ENCODE peak calls at places on chromosome 6, in four cellular contexts. One of them, this sample, is unnamed.
A peak's percentile ranks its signal among the peaks of the same experiment; 100 is the strongest.

GRCh38 chr6:163745566-163746400 is 331.3 kb downstream of the QKI start:
- DNase-seq in A549: peak; percentile 15
- DNase-seq in GM23338: no peak
- DNase-seq in fibroblast of lung: peak; percentile 50
- DNase-seq in this sample: peak; percentile 53

GRCh38 chr6:28474441-28475219 is 31.3 kb upstream of the ZSCAN23 start:
- DNase-seq in A549: peak; percentile 38
- DNase-seq in GM23338: peak; percentile 89
- DNase-seq in fibroblast of lung: peak; percentile 94
- DNase-seq in this sample: peak; percentile 82

GRCh38 chr6:166597711-166598440 is 11.4 kb upstream of the RAMACL start:
- DNase-seq in A549: no peak
- DNase-seq in GM23338: no peak
- DNase-seq in fibroblast of lung: no peak
- DNase-seq in this sample: no peak

GRCh38 chr6:157535354-157536217 is 154.6 kb downstream of the ZDHHC14 start:
- DNase-seq in A549: no peak
- DNase-seq in GM23338: no peak
- DNase-seq in fibroblast of lung: peak; percentile 78
- DNase-seq in this sample: peak; percentile 91

GRCh38 chr6:5276596-5276995 is 15.3 kb downstream of the FARS2 start:
- DNase-seq in A549: no peak
- DNase-seq in GM23338: no peak
- DNase-seq in fibroblast of lung: no peak
- DNase-seq in this sample: no peak

GRCh38 chr6:47836639-47837038 is 54.8 kb downstream of the OPN5 start:
- DNase-seq in fibroblast of lung: no peak
- DNase-seq in A549: no peak
- DNase-seq in GM23338: no peak
- DNase-seq in this sample: no peak

GRCh38 chr6:144036064-144036873 is 28.2 kb upstream of the PLAGL1 start:
- DNase-seq in GM23338: peak; percentile 36
- DNase-seq in A549: no peak
- DNase-seq in fibroblast of lung: peak; percentile 47
- DNase-seq in this sample: no peak

GRCh38 chr6:91213229-91213901 is 626.5 kb upstream of the MAP3K7 start:
- DNase-seq in A549: no peak
- DNase-seq in GM23338: no peak
- DNase-seq in fibroblast of lung: no peak
- DNase-seq in this sample: no peak

GRCh38 chr6:106729848-106730247 is 100.5 kb downstream of the QRSL1 start:
- DNase-seq in fibroblast of lung: no peak
- DNase-seq in A549: no peak
- DNase-seq in GM23338: no peak
- DNase-seq in this sample: no peak

GRCh38 chr6:105409734-105410133 is 6.9 kb upstream of the PREP start:
- DNase-seq in GM23338: no peak
- DNase-seq in A549: no peak
- DNase-seq in fibroblast of lung: no peak
- DNase-seq in this sample: no peak

GRCh38 chr6:156016186-156016976 is 560.7 kb upstream of the NOX3 start:
- DNase-seq in fibroblast of lung: no peak
- DNase-seq in A549: no peak
- DNase-seq in GM23338: no peak
- DNase-seq in this sample: no peak

GRCh38 chr6:19578489-19578888 is 258.7 kb upstream of the ID4 start:
- DNase-seq in fibroblast of lung: no peak
- DNase-seq in A549: no peak
- DNase-seq in GM23338: no peak
- DNase-seq in this sample: no peak

GRCh38 chr6:17565399-17565798 is 34.7 kb upstream of the FAM8A1 start:
- DNase-seq in A549: no peak
- DNase-seq in GM23338: peak; percentile 11
- DNase-seq in fibroblast of lung: no peak
- DNase-seq in this sample: no peak

GRCh38 chr6:96016781-96017180 is 1.0 kb downstream of the FUT9 start:
- DNase-seq in A549: no peak
- DNase-seq in GM23338: peak; percentile 5
- DNase-seq in fibroblast of lung: no peak
- DNase-seq in this sample: no peak

GRCh38 chr6:16511723-16512584 is 249.3 kb downstream of the ATXN1 start:
- DNase-seq in GM23338: no peak
- DNase-seq in A549: no peak
- DNase-seq in fibroblast of lung: no peak
- DNase-seq in this sample: peak; percentile 14

GRCh38 chr6:69866351-69867074 is at the start of gene COL19A1:
- DNase-seq in A549: no peak
- DNase-seq in fibroblast of lung: no peak
- DNase-seq in GM23338: peak; percentile 59
- DNase-seq in this sample: no peak

GRCh38 chr6:72037006-72037405 is 150.7 kb downstream of the RIMS1 start:
- DNase-seq in GM23338: no peak
- DNase-seq in fibroblast of lung: no peak
- DNase-seq in A549: no peak
- DNase-seq in this sample: no peak

GRCh38 chr6:145247677-145248419 is 487.5 kb downstream of the EPM2A start:
- DNase-seq in fibroblast of lung: peak; percentile 93
- DNase-seq in GM23338: no peak
- DNase-seq in A549: peak; percentile 15
- DNase-seq in this sample: peak; percentile 83

DNA sequence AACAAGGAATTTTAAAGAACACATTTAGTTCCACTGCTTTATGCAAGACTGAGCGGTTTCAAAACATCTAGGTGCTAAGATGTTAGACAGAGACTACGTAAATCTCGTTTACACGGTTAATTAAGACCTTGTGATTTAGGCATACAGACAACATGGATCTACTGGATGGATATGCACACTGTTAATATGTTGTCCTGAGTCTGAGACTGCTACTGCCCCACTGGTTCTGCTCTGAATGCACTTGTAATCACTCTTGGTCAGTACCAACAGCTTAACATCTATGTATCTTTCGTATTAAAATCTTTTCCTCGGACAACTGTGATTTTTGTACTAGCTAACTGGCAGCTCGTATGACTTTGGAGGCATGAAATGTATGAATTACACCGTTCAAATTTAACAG is 3.1 kb downstream of the MAN1A1 start:
- DNase-seq in fibroblast of lung: no peak
- DNase-seq in A549: no peak
- DNase-seq in GM23338: no peak
- DNase-seq in this sample: no peak
- H3K4me3 ChIP-seq in fibroblast of lung: peak overlapping the region; percentile 87
- H3K4me3 ChIP-seq in A549: no peak overlapping the region
- H3K4me3 ChIP-seq in GM23338: no peak overlapping the region
- H3K4me3 ChIP-seq in this sample: no peak overlapping the region

GRCh38 chr6:158567152-158567551 is 7.3 kb downstream of the TMEM181 start:
- DNase-seq in fibroblast of lung: no peak
- DNase-seq in GM23338: no peak
- DNase-seq in A549: no peak
- DNase-seq in this sample: no peak

GRCh38 chr6:158564243-158565121 is 4.6 kb downstream of the TMEM181 start:
- DNase-seq in fibroblast of lung: no peak
- DNase-seq in A549: no peak
- DNase-seq in GM23338: no peak
- DNase-seq in this sample: no peak

GRCh38 chr6:158566207-158566818 is 6.4 kb downstream of the TMEM181 start:
- DNase-seq in A549: no peak
- DNase-seq in GM23338: no peak
- DNase-seq in fibroblast of lung: no peak
- DNase-seq in this sample: no peak

GRCh38 chr6:158565482-158566040 is 5.7 kb downstream of the TMEM181 start:
- DNase-seq in GM23338: no peak
- DNase-seq in A549: no peak
- DNase-seq in fibroblast of lung: no peak
- DNase-seq in this sample: no peak

DNA sequence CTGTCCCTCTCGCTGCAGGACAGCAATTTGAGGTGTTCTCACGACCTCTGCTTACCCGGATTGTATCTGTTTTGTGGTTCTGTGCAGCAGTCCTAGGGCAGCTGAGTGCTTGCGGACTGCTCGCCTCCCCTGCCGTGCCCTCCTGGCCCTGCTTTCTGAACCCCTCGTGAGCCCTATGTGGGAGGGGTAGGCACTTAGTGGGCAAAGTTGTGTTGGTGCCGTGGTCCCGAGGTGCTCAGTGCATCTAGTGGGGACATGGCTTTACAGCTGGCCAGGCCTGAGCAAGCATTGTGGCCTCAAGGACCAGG is 5.2 kb downstream of the TMEM181 start:
- DNase-seq in fibroblast of lung: no peak
- DNase-seq in GM23338: no peak
- DNase-seq in A549: no peak
- DNase-seq in this sample: no peak
- H3K4me1 ChIP-seq in fibroblast of lung: peaks cover 10% of the 10 kb centered on the region
- H3K4me1 ChIP-seq in GM23338: peaks cover 10% of the 10 kb centered on the region
- H3K4me1 ChIP-seq in A549: peaks cover 13% of the 10 kb centered on the region
- H3K4me1 ChIP-seq in this sample: peaks cover 33% of the 10 kb centered on the region

GRCh38 chr6:13917141-13917540 is 7.6 kb upstream of the RNF182 start:
- DNase-seq in GM23338: no peak
- DNase-seq in A549: no peak
- DNase-seq in fibroblast of lung: no peak
- DNase-seq in this sample: no peak

GRCh38 chr6:13914346-13914745 is 10.4 kb upstream of the RNF182 start:
- DNase-seq in fibroblast of lung: peak; percentile 48
- DNase-seq in GM23338: no peak
- DNase-seq in A549: no peak
- DNase-seq in this sample: no peak

GRCh38 chr6:13915566-13916229 is 9.1 kb upstream of the RNF182 start:
- DNase-seq in GM23338: peak; percentile 17
- DNase-seq in A549: no peak
- DNase-seq in fibroblast of lung: no peak
- DNase-seq in this sample: no peak

GRCh38 chr6:13918686-13919085 is 6.1 kb upstream of the RNF182 start:
- DNase-seq in fibroblast of lung: no peak
- DNase-seq in GM23338: no peak
- DNase-seq in A549: no peak
- DNase-seq in this sample: no peak

GRCh38 chr6:13916230-13916944 is 8.4 kb upstream of the RNF182 start:
- DNase-seq in GM23338: no peak
- DNase-seq in A549: no peak
- DNase-seq in fibroblast of lung: no peak
- DNase-seq in this sample: peak; percentile 39
- H3K4me2 ChIP-seq in GM23338: no peak overlapping the region
- H3K4me2 ChIP-seq in A549: no peak overlapping the region
- H3K4me2 ChIP-seq in fibroblast of lung: no peak overlapping the region
- H3K4me2 ChIP-seq in this sample: no peak overlapping the region

GRCh38 chr6:53986721-53987526 is 124.3 kb upstream of the MLIP start:
- DNase-seq in fibroblast of lung: peak; percentile 31
- DNase-seq in A549: no peak
- DNase-seq in GM23338: peak; percentile 13
- DNase-seq in this sample: peak; percentile 27

GRCh38 chr6:53987527-53987888 is 123.7 kb upstream of the MLIP start:
- DNase-seq in fibroblast of lung: no peak
- DNase-seq in A549: no peak
- DNase-seq in GM23338: no peak
- DNase-seq in this sample: no peak

GRCh38 chr6:53985361-53985760 is 125.9 kb upstream of the MLIP start:
- DNase-seq in GM23338: no peak
- DNase-seq in fibroblast of lung: peak; percentile 42
- DNase-seq in A549: no peak
- DNase-seq in this sample: no peak

GRCh38 chr6:53984581-53984980 is 126.7 kb upstream of the MLIP start:
- DNase-seq in fibroblast of lung: no peak
- DNase-seq in GM23338: no peak
- DNase-seq in A549: no peak
- DNase-seq in this sample: no peak

DNA sequence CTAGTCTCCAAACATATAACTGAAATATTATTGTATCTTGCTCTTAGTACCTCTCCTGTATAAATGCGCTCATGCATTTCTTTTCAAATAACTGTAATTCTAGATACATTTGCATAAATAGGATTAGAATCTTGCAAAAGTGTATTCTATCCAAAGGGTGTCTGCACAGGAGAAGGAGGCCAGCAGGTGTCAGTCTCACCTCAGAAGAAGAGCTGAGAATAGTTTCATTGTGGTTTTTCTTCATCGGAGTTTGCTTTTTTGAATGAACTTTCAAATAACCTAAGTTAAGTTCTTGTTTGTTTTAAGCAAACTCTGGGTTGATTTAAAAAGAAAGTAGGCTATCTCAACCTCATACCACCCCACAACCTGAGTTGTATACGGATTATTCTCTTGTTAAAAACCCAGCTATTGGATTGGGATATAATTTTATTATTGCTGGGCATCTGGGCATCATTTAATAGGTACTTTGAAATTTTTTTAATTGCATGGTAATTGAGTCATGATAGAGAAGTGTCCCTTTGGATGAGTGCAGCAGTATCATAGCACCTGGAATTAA is 125.0 kb upstream of the MLIP start:
- DNase-seq in A549: peak; percentile 10
- DNase-seq in fibroblast of lung: peak; percentile 80
- DNase-seq in GM23338: peak; percentile 72
- DNase-seq in this sample: peak; percentile 39
- H3K4me3 ChIP-seq in A549: no peak overlapping the region
- H3K4me3 ChIP-seq in fibroblast of lung: no peak overlapping the region
- H3K4me3 ChIP-seq in GM23338: no peak overlapping the region
- H3K4me3 ChIP-seq in this sample: no peak overlapping the region

DNA sequence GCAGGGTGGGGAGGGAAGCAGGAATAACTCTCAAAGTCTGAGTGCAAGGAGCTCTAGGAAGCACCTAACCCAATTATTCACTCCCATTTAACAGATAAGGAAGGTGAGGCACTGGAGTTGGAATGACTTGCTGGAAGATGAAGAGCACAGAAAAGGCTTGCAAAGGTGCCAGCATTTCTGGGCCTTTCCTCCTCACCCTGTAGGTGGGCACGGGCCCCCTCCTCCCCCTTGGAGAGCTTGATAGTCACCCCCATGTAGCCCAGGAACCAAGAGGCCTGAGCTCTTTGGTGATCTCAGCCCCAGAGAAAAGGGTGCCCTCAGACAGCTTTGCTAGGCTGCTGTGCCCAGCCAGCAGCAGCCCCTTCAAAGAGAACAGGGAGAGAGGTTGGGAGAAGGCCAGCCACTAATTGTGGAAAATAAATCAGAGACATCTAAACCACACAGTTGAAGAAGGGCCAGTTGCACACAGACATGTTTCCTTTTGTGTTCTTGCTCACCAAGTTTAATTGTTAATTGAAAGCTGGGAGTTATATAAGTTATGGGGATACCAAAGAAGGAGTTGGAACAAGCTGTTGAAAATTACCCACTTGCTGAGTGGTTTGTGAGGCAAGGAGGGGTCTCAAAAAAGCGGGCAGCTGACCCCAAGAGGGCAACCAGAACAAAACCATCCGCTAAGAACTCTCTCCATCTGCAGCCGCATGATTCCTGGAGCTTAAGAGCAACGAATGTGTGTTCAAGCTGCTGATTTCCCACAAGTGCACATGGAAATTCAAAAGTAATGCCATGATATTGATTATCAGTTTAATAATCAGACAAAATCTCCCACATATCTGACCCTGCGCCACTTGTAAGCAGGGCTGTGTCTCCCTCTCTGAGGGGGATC is 77.0 kb downstream of the MRPL14 start:
- DNase-seq in GM23338: no peak
- DNase-seq in fibroblast of lung: peak; percentile 63
- DNase-seq in A549: no peak
- DNase-seq in this sample: no peak
- H3K4me1 ChIP-seq in GM23338: no peaks in the 10 kb centered on the region
- H3K4me1 ChIP-seq in fibroblast of lung: peaks cover 64% of the 10 kb centered on the region
- H3K4me1 ChIP-seq in A549: peaks cover 99% of the 10 kb centered on the region
- H3K4me1 ChIP-seq in this sample: peaks cover 75% of the 10 kb centered on the region

GRCh38 chr6:1416820-1417219 is 27.4 kb downstream of the FOXF2 start:
- DNase-seq in GM23338: no peak
- DNase-seq in fibroblast of lung: no peak
- DNase-seq in A549: no peak
- DNase-seq in this sample: no peak
- H3K4me2 ChIP-seq in GM23338: no peak overlapping the region
- H3K4me2 ChIP-seq in fibroblast of lung: no peak overlapping the region
- H3K4me2 ChIP-seq in A549: no peak overlapping the region
- H3K4me2 ChIP-seq in this sample: no peak overlapping the region

GRCh38 chr6:140445474-140446004 is 1071.1 kb upstream of the CITED2 start:
- DNase-seq in GM23338: peak; percentile 24
- DNase-seq in A549: no peak
- DNase-seq in fibroblast of lung: peak; percentile 53
- DNase-seq in this sample: no peak
- H3K4me3 ChIP-seq in GM23338: no peak overlapping the region
- H3K4me3 ChIP-seq in A549: no peak overlapping the region
- H3K4me3 ChIP-seq in fibroblast of lung: no peak overlapping the region
- H3K4me3 ChIP-seq in this sample: no peak overlapping the region